ENCODE peak calls at places on chromosome 17, in eight cellular contexts. V is SK-N-SH, D is ovary, K is H1, H is GM12878, B is stomach, R is transverse colon, Z is K562. A is an unnamed sample. For H3K36me3, the result is how much of the 10 kb centered on the place peaks cover.

GRCh38 chr17:76146053-76146875 is 5.2 kb upstream of the FOXJ1 start:
- DNase-seq in V (no peak), D (no peak), K (no peak), H (no peak), B (no peak), R (no peak), Z (no peak), A (no peak)

GRCh38 chr17:2689411-2690164 is 22.0 kb downstream of the CLUH start:
- DNase-seq in V (peak), D (no peak), K (peak), H (no peak), B (no peak), R (no peak), Z (peak), A (no peak)

GRCh38 chr17:63954402-63955063 is 18.2 kb downstream of the SCN4A start:
- DNase-seq in V (peak), D (no peak), K (no peak), H (no peak), B (no peak), R (peak), Z (no peak), A (no peak)

GRCh38 chr17:76268991-76269981 is 4.1 kb downstream of the UBALD2 start:
- DNase-seq in V (peak), D (no peak), K (no peak), H (no peak), B (no peak), R (no peak), Z (no peak), A (no peak)

GRCh38 chr17:44004077-44004760 is at the start of gene NAGS:
- DNase-seq in V (peak), D (no peak), K (no peak), H (no peak), B (no peak), R (peak), Z (peak), A (no peak)

GRCh38 chr17:9105068-9105868 is 84.0 kb downstream of the NTN1 start:
- DNase-seq in V (no peak), D (no peak), K (no peak), H (no peak), B (no peak), R (no peak), Z (no peak), A (no peak)

GRCh38 chr17:65346166-65346565 is 209.0 kb downstream of the RGS9 start:
- DNase-seq in V (no peak), D (no peak), K (no peak), H (no peak), B (no peak), R (no peak), Z (no peak), A (no peak)

GRCh38 chr17:29155235-29155965 is 24.8 kb downstream of the MYO18A start:
- DNase-seq in V (peak), D (no peak), K (no peak), H (no peak), B (peak), R (peak), Z (peak), A (no peak)

GRCh38 chr17:71780596-71780995 is 340.2 kb upstream of the SOX9 start:
- DNase-seq in V (no peak), D (no peak), K (no peak), H (no peak), B (no peak), R (no peak), Z (no peak), A (no peak)

GRCh38 chr17:65617496-65617895 is 56.0 kb upstream of the AXIN2 start:
- DNase-seq in V (no peak), D (no peak), K (no peak), H (no peak), B (no peak), R (no peak), Z (no peak), A (no peak)

GRCh38 chr17:65423346-65424140 is 137.9 kb downstream of the AXIN2 start:
- DNase-seq in V (no peak), D (no peak), K (no peak), H (no peak), B (no peak), R (no peak), Z (no peak), A (no peak)

GRCh38 chr17:40556884-40557414 is 8.3 kb downstream of the CCR7 start:
- DNase-seq in V (peak), D (no peak), K (no peak), H (no peak), B (peak), R (no peak), Z (peak), A (no peak)

GRCh38 chr17:915416-916201 is 64.0 kb downstream of the NXN start:
- DNase-seq in V (no peak), D (no peak), K (no peak), H (no peak), B (no peak), R (no peak), Z (no peak), A (no peak)

GRCh38 chr17:18920911-18921441 is 31.0 kb upstream of the SLC5A10 start:
- DNase-seq in V (no peak), D (no peak), K (no peak), H (peak), B (no peak), R (peak), Z (no peak), A (no peak)

GRCh38 chr17:74568116-74568873 is 986 bp upstream of the CD300H start:
- DNase-seq in V (no peak), D (no peak), K (no peak), H (no peak), B (no peak), R (no peak), Z (no peak), A (no peak)

GRCh38 chr17:21210411-21211076 is 3.4 kb downstream of the TMEM11 start:
- DNase-seq in V (no peak), D (no peak), K (no peak), H (no peak), B (no peak), R (peak), Z (no peak), A (no peak)

GRCh38 chr17:29376667-29377268 is 13.4 kb upstream of the TAOK1 start:
- DNase-seq in V (no peak), D (no peak), K (no peak), H (no peak), B (no peak), R (no peak), Z (no peak), A (no peak)

GRCh38 chr17:38749222-38750043 is 1.3 kb upstream of the PCGF2 start:
- DNase-seq in V (peak), D (peak), K (peak), H (no peak), B (peak), R (peak), Z (peak), A (peak)

GRCh38 chr17:50396261-50397110 is 837 bp downstream of the LRRC59 start:
- DNase-seq in V (peak), D (peak), K (no peak), H (no peak), B (peak), R (peak), Z (peak), A (no peak)

GRCh38 chr17:51435641-51436091 is 175.3 kb downstream of the UTP18 start:
- DNase-seq in V (peak), D (no peak), K (peak), H (no peak), B (peak), R (peak), Z (peak), A (no peak)

GRCh38 chr17:68197997-68198930 is 49.6 kb upstream of the AMZ2 start:
- DNase-seq in V (peak), D (no peak), K (peak), H (no peak), B (peak), R (no peak), Z (no peak), A (no peak)

GRCh38 chr17:71168083-71168741 is 952.6 kb upstream of the SOX9 start:
- DNase-seq in V (no peak), D (no peak), K (no peak), H (no peak), B (no peak), R (no peak), Z (no peak), A (no peak)

GRCh38 chr17:50276588-50277356 is 2.5 kb downstream of the TMEM92 start:
- DNase-seq in V (no peak), D (no peak), K (no peak), H (no peak), B (no peak), R (no peak), Z (no peak), A (no peak)

GRCh38 chr17:32604966-32605365 is 118.2 kb downstream of the CDK5R1 start:
- DNase-seq in V (no peak), D (no peak), K (no peak), H (no peak), B (no peak), R (no peak), Z (no peak), A (no peak)

GRCh38 chr17:37089998-37090397 is 141.2 kb downstream of the AATF start:
- DNase-seq in V (no peak), D (no peak), K (no peak), H (peak), B (no peak), R (no peak), Z (no peak), A (no peak)

GRCh38 chr17:53792997-53793396 is 29.7 kb upstream of the KIF2B start:
- DNase-seq in V (no peak), D (no peak), K (no peak), H (no peak), B (no peak), R (no peak), Z (no peak), A (no peak)

GRCh38 chr17:71188811-71189492 is 931.9 kb upstream of the SOX9 start:
- DNase-seq in V (no peak), D (no peak), K (no peak), H (no peak), B (no peak), R (no peak), Z (no peak), A (no peak)

GRCh38 chr17:40063034-40063765 is 435 bp downstream of the THRA start:
- DNase-seq in V (peak), D (peak), K (peak), H (no peak), B (peak), R (peak), Z (peak), A (no peak)

GRCh38 chr17:77115510-77115909 is 25.3 kb upstream of the SEC14L1 start:
- DNase-seq in V (no peak), D (no peak), K (no peak), H (no peak), B (no peak), R (no peak), Z (no peak), A (no peak)

GRCh38 chr17:5537251-5537650 is 47.1 kb downstream of the NLRP1 start:
- DNase-seq in V (no peak), D (no peak), K (no peak), H (no peak), B (no peak), R (no peak), Z (no peak), A (no peak)

GRCh38 chr17:2433696-2434095 is 32.8 kb upstream of the MNT start:
- DNase-seq in V (no peak), D (no peak), K (no peak), H (no peak), B (no peak), R (no peak), Z (no peak), A (no peak)

GRCh38 chr17:56536766-56537165 is 56.7 kb upstream of the NOG start:
- DNase-seq in V (no peak), D (no peak), K (no peak), H (no peak), B (no peak), R (no peak), Z (no peak), A (no peak)

GRCh38 chr17:16814439-16814838 is 124.4 kb downstream of the CCDC144A start:
- DNase-seq in V (no peak), D (no peak), K (no peak), H (no peak), B (no peak), R (no peak), Z (no peak), A (no peak)

GRCh38 chr17:34081269-34081668 is 173.8 kb upstream of the CCL2 start:
- DNase-seq in V (no peak), D (no peak), K (peak), H (no peak), B (no peak), R (no peak), Z (peak), A (no peak)

GRCh38 chr17:34071891-34072420 is 183.1 kb upstream of the CCL2 start:
- DNase-seq in V (no peak), D (no peak), K (no peak), H (no peak), B (no peak), R (no peak), Z (no peak), A (no peak)

GRCh38 chr17:34075076-34075475 is 180.0 kb upstream of the CCL2 start:
- DNase-seq in V (no peak), D (no peak), K (no peak), H (no peak), B (no peak), R (no peak), Z (no peak), A (no peak)

GRCh38 chr17:34082404-34082803 is 172.7 kb upstream of the CCL2 start:
- DNase-seq in V (no peak), D (no peak), K (no peak), H (no peak), B (no peak), R (no peak), Z (no peak), A (no peak)

DNA sequence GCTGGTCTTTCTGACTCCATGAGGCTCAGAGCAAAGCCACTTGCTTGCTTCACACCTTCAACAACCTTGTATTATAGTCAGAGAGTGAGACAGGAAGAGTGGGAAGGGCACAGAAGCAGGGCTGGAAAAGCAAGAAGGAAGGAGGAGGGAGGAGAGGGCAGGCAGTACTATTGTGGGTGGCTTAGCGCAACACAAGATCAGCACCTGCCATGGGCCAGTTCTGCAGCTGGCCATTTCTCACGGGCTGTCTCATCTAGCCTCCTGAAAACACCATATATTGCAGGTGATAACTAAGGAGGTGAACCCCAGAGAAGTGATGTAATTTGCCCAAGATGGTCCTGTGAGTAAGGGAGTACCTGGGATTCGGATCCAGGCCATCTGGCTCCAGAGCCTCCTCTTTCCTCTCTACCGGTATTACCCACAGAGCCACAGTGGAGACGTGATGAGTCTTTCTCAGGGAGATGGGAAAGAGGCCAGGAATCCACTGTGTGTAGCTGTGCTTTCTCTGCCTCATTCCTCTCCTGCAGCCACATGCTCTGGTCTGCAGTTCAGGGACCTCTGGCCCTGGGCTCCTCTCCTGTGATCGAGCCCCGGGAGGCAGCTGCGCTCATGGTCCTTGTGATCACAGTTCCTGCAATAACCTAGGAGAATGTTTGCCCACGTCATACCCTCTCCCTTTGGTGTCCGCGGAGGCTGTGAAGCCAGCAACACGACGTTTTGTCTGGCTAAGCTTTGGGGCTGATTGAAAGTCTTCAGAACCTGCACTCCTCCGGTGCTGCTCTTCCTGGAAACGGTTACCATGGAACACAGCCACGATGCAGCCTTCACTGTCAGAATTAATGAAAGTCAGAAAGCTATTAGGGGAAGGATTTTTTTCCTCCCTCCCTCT is 178.1 kb upstream of the CCL2 start:
- DNase-seq in V (peak), D (no peak), K (no peak), H (no peak), B (no peak), R (no peak), Z (no peak), A (no peak)
- H3K4me3 ChIP-seq in V (no peak), D (no peak), K (no peak), H (no peak), B (no peak), R (no peak), Z (no peak), A (no peak)

DNA sequence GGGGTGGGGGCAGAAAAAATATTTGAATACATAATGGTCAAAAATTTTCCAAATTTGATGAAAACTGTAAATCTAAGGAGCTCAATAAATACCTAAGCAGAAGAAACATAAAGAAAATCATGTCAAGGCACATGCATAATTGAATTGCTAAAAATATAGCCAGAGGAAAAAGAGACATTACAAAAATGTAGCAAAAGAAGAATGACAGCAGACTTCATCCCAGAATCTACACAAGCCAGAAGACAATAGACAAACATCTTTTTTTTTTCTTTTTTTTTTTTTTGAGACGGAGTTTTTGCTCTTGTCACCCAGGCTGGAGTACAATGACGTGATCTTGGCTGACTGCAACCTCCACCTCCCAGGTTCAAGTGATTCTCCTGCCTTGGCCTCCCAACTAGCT is 62.0 kb upstream of the ATP2A3 start:
- DNase-seq in V (no peak), D (no peak), K (no peak), H (no peak), B (no peak), R (no peak), Z (no peak), A (no peak)
- TF ChIP-seq EP300 in V (no peak), D (no peak), K (no peak), H (no peak), B (no peak), R (no peak), Z (no peak), A (no peak)

DNA sequence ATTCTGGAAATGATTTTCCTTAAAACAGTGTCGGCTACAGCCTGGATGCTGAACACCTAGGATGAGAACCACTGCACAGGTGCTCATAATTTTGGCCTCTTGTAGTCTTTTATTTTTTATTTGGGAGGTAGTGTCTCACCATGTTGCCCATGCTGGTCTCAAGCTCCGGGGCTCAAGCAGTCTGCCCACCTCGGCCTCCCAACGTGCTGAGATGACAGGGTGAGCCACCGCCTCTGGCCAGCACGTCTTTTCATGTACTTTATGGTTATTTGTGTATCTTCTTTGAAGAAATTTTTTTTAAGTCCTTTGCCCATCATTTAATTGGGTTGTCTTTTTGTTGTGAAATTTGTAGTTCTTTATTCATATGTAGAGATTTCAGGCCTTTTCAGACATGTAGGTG is 58.0 kb downstream of the WDR45B start:
- DNase-seq in V (no peak), D (no peak), K (no peak), H (no peak), B (no peak), R (no peak), Z (no peak), A (no peak)
- H3K36me3 ChIP-seq in V (under half), D (under half), K (under half), H (under half), B (under half), R (under half), Z (half or more), A (under half)

GRCh38 chr17:41735744-41736143 is 1.3 kb upstream of the HAP1 start:
- DNase-seq in V (no peak), D (no peak), K (no peak), H (no peak), B (no peak), R (no peak), Z (no peak), A (no peak)

GRCh38 chr17:41733348-41734138 is 900 bp downstream of the HAP1 start:
- DNase-seq in V (peak), D (no peak), K (no peak), H (no peak), B (no peak), R (no peak), Z (no peak), A (no peak)

GRCh38 chr17:41734949-41735313 is 488 bp upstream of the HAP1 start:
- DNase-seq in V (no peak), D (no peak), K (no peak), H (no peak), B (no peak), R (no peak), Z (no peak), A (no peak)

GRCh38 chr17:41731836-41732235 is 2.6 kb downstream of the HAP1 start:
- DNase-seq in V (no peak), D (no peak), K (no peak), H (no peak), B (no peak), R (no peak), Z (no peak), A (no peak)

DNA sequence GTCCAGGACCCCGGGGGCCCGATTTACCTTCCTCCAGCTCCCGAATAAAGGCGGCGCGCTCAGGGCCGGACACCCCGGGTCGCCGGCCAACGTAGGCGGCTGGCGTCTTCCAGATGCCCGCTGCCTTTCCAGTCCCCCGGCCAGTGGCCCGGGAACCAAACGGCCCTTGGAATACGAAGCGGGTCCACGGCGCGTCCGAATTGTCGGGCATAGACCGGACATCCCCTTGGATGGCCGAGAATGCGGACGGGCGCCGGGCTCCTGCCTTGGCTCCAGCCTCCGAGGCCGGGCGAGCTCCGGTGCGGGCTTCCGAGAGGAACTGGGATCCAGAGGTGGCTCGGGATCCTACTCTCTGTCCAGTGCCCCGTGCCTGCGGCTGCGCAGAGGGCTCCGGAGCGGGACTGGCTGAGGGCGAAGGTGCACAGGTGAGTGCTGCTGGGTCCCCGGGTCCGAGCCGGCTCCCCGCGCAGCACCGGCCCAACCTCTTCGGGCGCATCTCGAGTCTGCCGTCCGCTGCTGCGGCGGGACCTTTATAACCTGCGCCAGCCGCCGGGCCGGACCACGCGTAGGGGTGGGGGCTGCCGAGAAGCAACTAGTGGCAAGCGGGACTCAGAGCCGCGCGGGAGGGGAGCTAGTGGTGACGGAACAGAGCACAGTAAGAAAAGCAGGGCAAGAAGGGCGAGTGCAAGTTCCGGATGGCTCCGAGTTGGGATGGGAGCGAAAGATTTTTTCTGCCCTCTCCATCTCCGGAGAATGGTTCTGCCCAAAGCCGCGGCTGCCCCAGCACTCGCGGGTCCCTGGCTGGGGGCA is at the start of gene HAP1:
- DNase-seq in V (peak), D (no peak), K (peak), H (no peak), B (peak), R (no peak), Z (no peak), A (no peak)
- H3K4me3 ChIP-seq in V (peak), D (peak), K (peak), H (no peak), B (peak), R (peak), Z (no peak), A (peak)